ENCODE peak calls at places on chromosomes 3 and 15, in nine cellular contexts. B, H, R, F, C, Q, Z, P and X are unnamed samples.

GRCh38 chr3:37673391-37673790 is 188.3 kb upstream of the CTDSPL start:
- DNase-seq in P (no peak), B (no peak), C (no peak), F (no peak), H (no peak), Q (no peak), Z (no peak), R (no peak), X (no peak)

GRCh38 chr3:124373524-124373923 is 356.7 kb upstream of the UMPS start:
- DNase-seq in Z (no peak), R (no peak), P (no peak), H (no peak), Q (no peak), B (no peak), F (no peak), C (no peak), X (no peak)

GRCh38 chr3:172174396-172175253 is 135.2 kb downstream of the FNDC3B start:
- DNase-seq in R (no peak), Q (no peak), C (no peak), H (no peak), P (no peak), F (no peak), B (no peak), Z (no peak), X (no peak)

GRCh38 chr15:62847900-62848489 is 194.6 kb upstream of the TPM1 start:
- DNase-seq in P (peak), R (peak), C (peak), B (peak), Q (peak), H (peak), F (peak), Z (peak), X (no peak)

GRCh38 chr3:190615607-190616006 is 101.7 kb downstream of the IL1RAP start:
- DNase-seq in B (no peak), R (no peak), Q (no peak), Z (no peak), F (no peak), C (no peak), H (no peak), P (no peak), X (no peak)

GRCh38 chr3:149162007-149162406 is 32.6 kb downstream of the HPS3 start:
- DNase-seq in C (no peak), H (no peak), R (no peak), Q (no peak), F (no peak), B (no peak), P (no peak), Z (no peak), X (no peak)

GRCh38 chr15:35061171-35062163 is 23.6 kb downstream of the NANOGP8 start:
- DNase-seq in P (no peak), Z (no peak), R (no peak), F (no peak), Q (no peak), B (no peak), H (no peak), C (no peak), X (no peak)

GRCh38 chr15:56168394-56168793 is 75.3 kb downstream of the RFX7 start:
- DNase-seq in P (no peak), Q (no peak), Z (no peak), R (no peak), C (no peak), F (no peak), B (no peak), H (no peak), X (no peak)

GRCh38 chr15:31398677-31399260 is 72.1 kb downstream of the KLF13 start:
- DNase-seq in H (no peak), Q (no peak), P (peak), R (no peak), B (no peak), Z (no peak), C (no peak), F (no peak), X (no peak)

GRCh38 chr3:188165596-188165995 is 11.6 kb downstream of the LPP start:
- DNase-seq in F (no peak), H (no peak), Q (peak), Z (no peak), R (no peak), B (no peak), P (no peak), C (no peak), X (no peak)

GRCh38 chr3:147200545-147200944 is 205.8 kb downstream of the ZIC4 start:
- DNase-seq in C (no peak), H (no peak), Q (no peak), F (no peak), Z (no peak), R (no peak), P (no peak), B (peak), X (no peak)

GRCh38 chr15:67928666-67929065 is 88.8 kb upstream of the RNU6-1 start:
- DNase-seq in H (no peak), C (no peak), F (no peak), R (no peak), Q (no peak), P (no peak), Z (no peak), B (no peak), X (no peak)

GRCh38 chr3:166013073-166013679 is 176.0 kb upstream of the BCHE start:
- DNase-seq in Q (peak), R (no peak), C (peak), B (peak), H (no peak), P (no peak), F (peak), Z (peak), X (no peak)

GRCh38 chr15:60095711-60096110 is 91.6 kb downstream of the FOXB1 start:
- DNase-seq in R (no peak), C (no peak), P (no peak), H (no peak), B (peak), Q (no peak), F (no peak), Z (no peak), X (no peak)

GRCh38 chr15:38665586-38665985 is 101.0 kb upstream of the RASGRP1 start:
- DNase-seq in C (no peak), H (no peak), Z (no peak), R (no peak), P (no peak), Q (no peak), B (no peak), F (no peak), X (no peak)

GRCh38 chr3:153783106-153783505 is 338.1 kb upstream of the ARHGEF26 start:
- DNase-seq in B (no peak), F (no peak), C (peak), Q (no peak), H (no peak), Z (peak), P (no peak), R (no peak), X (no peak)

GRCh38 chr15:71455107-71455506 is 339.8 kb downstream of the THSD4 start:
- DNase-seq in Z (peak), R (no peak), F (no peak), H (no peak), B (no peak), Q (no peak), C (peak), P (no peak), X (no peak)

GRCh38 chr3:164984947-164985346 is 93.3 kb downstream of the SI start:
- DNase-seq in R (no peak), P (no peak), F (no peak), H (no peak), B (no peak), Q (no peak), C (no peak), Z (no peak), X (no peak)

GRCh38 chr15:35533130-35534110 is 12.5 kb downstream of the DPH6 start:
- DNase-seq in Q (no peak), C (no peak), R (no peak), F (no peak), B (peak), P (no peak), H (no peak), Z (no peak), X (no peak)

GRCh38 chr15:39282663-39283208 is 298.1 kb upstream of the THBS1 start:
- DNase-seq in H (no peak), Q (no peak), F (no peak), C (no peak), B (no peak), P (no peak), R (no peak), Z (no peak), X (no peak)

GRCh38 chr15:41241251-41241964 is 10.3 kb downstream of the CHP1 start:
- DNase-seq in R (no peak), F (no peak), Q (no peak), C (peak), H (no peak), P (no peak), B (no peak), Z (no peak), X (no peak)

GRCh38 chr3:52779411-52780297 is 2.3 kb downstream of the ITIH1 start:
- DNase-seq in Q (no peak), C (no peak), P (no peak), F (no peak), R (no peak), Z (no peak), H (no peak), B (no peak), X (no peak)

GRCh38 chr3:17749705-17750293 is 7.4 kb upstream of the TBC1D5 start:
- DNase-seq in C (no peak), Q (no peak), B (no peak), P (no peak), H (no peak), R (no peak), F (no peak), Z (no peak), X (no peak)

GRCh38 chr3:117355566-117355965 is 646.0 kb downstream of the TUSC7 start:
- DNase-seq in H (peak), Q (peak), F (peak), Z (peak), B (no peak), P (no peak), R (no peak), C (no peak), X (no peak)

GRCh38 chr3:133301194-133301593 is 98.7 kb upstream of the BFSP2 start:
- DNase-seq in H (no peak), C (no peak), Z (no peak), F (no peak), Q (no peak), R (no peak), B (peak), P (no peak), X (no peak)

GRCh38 chr3:2392981-2393380 is 294.3 kb downstream of the CNTN4 start:
- DNase-seq in H (no peak), B (no peak), R (no peak), P (no peak), Z (no peak), C (no peak), F (no peak), Q (no peak), X (no peak)

GRCh38 chr15:83278191-83278590 is 6.3 kb downstream of the BNC1 start:
- DNase-seq in B (peak), Z (no peak), H (no peak), R (no peak), Q (peak), P (no peak), C (no peak), F (no peak), X (no peak)

GRCh38 chr3:157100079-157100477 is 59.9 kb downstream of the CCNL1 start:
- DNase-seq in B (no peak), Z (no peak), R (no peak), Q (no peak), F (no peak), C (no peak), H (no peak), P (no peak), X (no peak)

GRCh38 chr3:85304360-85304964 is 345.7 kb downstream of the CADM2 start:
- DNase-seq in Q (peak), C (no peak), F (no peak), H (no peak), P (no peak), R (no peak), Z (no peak), B (peak), X (no peak)